ENCODE peak calls at places on chromosome 3, in five cellular contexts. M, J, O, S and U are unnamed samples.

GRCh38 chr3:54572197-54572895 is 355.5 kb downstream of the LRTM1 start:
- DNase-seq in M (no peak), J (no peak), O (no peak), S (no peak), U (no peak)

GRCh38 chr3:108001457-108001856 is 89.4 kb downstream of the CD47 start:
- DNase-seq in M (no peak), J (no peak), O (peak; percentile 29), S (peak; percentile 32), U (peak; percentile 14)

GRCh38 chr3:102018544-102018943 is 169.2 kb downstream of the NFKBIZ start:
- DNase-seq in M (no peak), J (no peak), O (no peak), S (no peak), U (no peak)

GRCh38 chr3:143961351-143961750 is 10.3 kb upstream of the DIPK2A start:
- DNase-seq in M (no peak), J (no peak), O (no peak), S (no peak), U (no peak)

GRCh38 chr3:71702131-71703024 is 22.8 kb downstream of the EIF4E3 start:
- DNase-seq in M (no peak), J (no peak), O (no peak), S (no peak), U (no peak)

GRCh38 chr3:71018794-71019193 is 564.7 kb downstream of the FOXP1 start:
- DNase-seq in M (no peak), J (peak; percentile 61), O (no peak), S (no peak), U (no peak)

GRCh38 chr3:126161309-126161708 is 19.1 kb downstream of the ALDH1L1 start:
- DNase-seq in M (no peak), J (no peak), O (no peak), S (no peak), U (no peak)

GRCh38 chr3:165837058-165837525 is at the start of gene BCHE:
- DNase-seq in M (no peak), J (peak; percentile 29), O (peak; percentile 78), S (no peak), U (peak; percentile 7)

GRCh38 chr3:192188218-192188835 is 539.0 kb downstream of the FGF12 start:
- DNase-seq in M (peak; percentile 41), J (no peak), O (peak; percentile 57), S (no peak), U (peak; percentile 36)

GRCh38 chr3:37287776-37288175 is 113.4 kb upstream of the LRRFIP2 start:
- DNase-seq in M (no peak), J (no peak), O (peak; percentile 19), S (no peak), U (no peak)

GRCh38 chr3:72820405-72820804 is 27.8 kb downstream of the SHQ1 start:
- DNase-seq in M (no peak), J (no peak), O (peak; percentile 88), S (peak; percentile 48), U (peak; percentile 38)

GRCh38 chr3:188390775-188391443 is 237.0 kb downstream of the LPP start:
- DNase-seq in M (no peak), J (no peak), O (no peak), S (no peak), U (no peak)

GRCh38 chr3:13110678-13111116 is 37.5 kb upstream of the IQSEC1 start:
- DNase-seq in M (no peak), J (no peak), O (no peak), S (no peak), U (no peak)

GRCh38 chr3:181719298-181719859 is 7.7 kb downstream of the SOX2 start:
- DNase-seq in M (no peak), J (no peak), O (no peak), S (no peak), U (no peak)